ENCODE peak calls at places on chromosomes 11 and 22, in four cellular contexts. One of them, this sample, is unnamed.

GRCh38 chr11:118415739-118416068 is 14.3 kb downstream of the ATP5MG start:
- DNase-seq in activated T-cell treated with anti-CD3 and anti-CD28 coated beads for 1 hour: no peak
- DNase-seq in MCF 10A: peak
- DNase-seq in psoas muscle: no peak
- DNase-seq in this sample: peak

GRCh38 chr11:61574611-61575010 is 6.3 kb downstream of the SYT7 start:
- DNase-seq in activated T-cell treated with anti-CD3 and anti-CD28 coated beads for 1 hour: no peak
- DNase-seq in MCF 10A: no peak
- DNase-seq in psoas muscle: no peak
- DNase-seq in this sample: no peak

GRCh38 chr11:16013649-16014275 is 342.6 kb downstream of the SOX6 start:
- DNase-seq in activated T-cell treated with anti-CD3 and anti-CD28 coated beads for 1 hour: no peak
- DNase-seq in MCF 10A: no peak
- DNase-seq in psoas muscle: no peak
- DNase-seq in this sample: no peak

GRCh38 chr11:125293596-125293995 is 129.0 kb downstream of the PKNOX2 start:
- DNase-seq in activated T-cell treated with anti-CD3 and anti-CD28 coated beads for 1 hour: no peak
- DNase-seq in MCF 10A: no peak
- DNase-seq in psoas muscle: no peak
- DNase-seq in this sample: no peak

GRCh38 chr22:42207918-42208317 is 62.5 kb downstream of the TCF20 start:
- DNase-seq in activated T-cell treated with anti-CD3 and anti-CD28 coated beads for 1 hour: no peak
- DNase-seq in MCF 10A: no peak
- DNase-seq in psoas muscle: no peak
- DNase-seq in this sample: no peak

GRCh38 chr11:12787847-12788246 is 113.6 kb downstream of the TEAD1 start:
- DNase-seq in activated T-cell treated with anti-CD3 and anti-CD28 coated beads for 1 hour: no peak
- DNase-seq in MCF 10A: peak
- DNase-seq in psoas muscle: no peak
- DNase-seq in this sample: peak

GRCh38 chr22:20530368-20531153 is 23.2 kb downstream of the MED15 start:
- DNase-seq in activated T-cell treated with anti-CD3 and anti-CD28 coated beads for 1 hour: no peak
- DNase-seq in MCF 10A: peak
- DNase-seq in psoas muscle: peak
- DNase-seq in this sample: peak

GRCh38 chr11:2551131-2551530 is 106.3 kb downstream of the KCNQ1 start:
- DNase-seq in activated T-cell treated with anti-CD3 and anti-CD28 coated beads for 1 hour: no peak
- DNase-seq in MCF 10A: no peak
- DNase-seq in psoas muscle: peak
- DNase-seq in this sample: no peak

GRCh38 chr11:5807580-5807979 is 1.1 kb upstream of the OR52N2 start:
- DNase-seq in activated T-cell treated with anti-CD3 and anti-CD28 coated beads for 1 hour: no peak
- DNase-seq in MCF 10A: no peak
- DNase-seq in psoas muscle: no peak
- DNase-seq in this sample: no peak

GRCh38 chr11:78549624-78550409 is 24.8 kb downstream of the NARS2 start:
- DNase-seq in activated T-cell treated with anti-CD3 and anti-CD28 coated beads for 1 hour: no peak
- DNase-seq in MCF 10A: no peak
- DNase-seq in psoas muscle: no peak
- DNase-seq in this sample: no peak

GRCh38 chr22:44404341-44405020 is 91.7 kb upstream of the SHISAL1 start:
- DNase-seq in activated T-cell treated with anti-CD3 and anti-CD28 coated beads for 1 hour: no peak
- DNase-seq in MCF 10A: no peak
- DNase-seq in psoas muscle: no peak
- DNase-seq in this sample: no peak

GRCh38 chr11:125918140-125918840 is 14.0 kb downstream of the DDX25 start:
- DNase-seq in activated T-cell treated with anti-CD3 and anti-CD28 coated beads for 1 hour: no peak
- DNase-seq in MCF 10A: no peak
- DNase-seq in psoas muscle: no peak
- DNase-seq in this sample: no peak

GRCh38 chr22:30212363-30212995 is 34.1 kb downstream of the LIF start:
- DNase-seq in activated T-cell treated with anti-CD3 and anti-CD28 coated beads for 1 hour: no peak
- DNase-seq in MCF 10A: peak
- DNase-seq in psoas muscle: peak
- DNase-seq in this sample: peak

GRCh38 chr11:76152086-76152658 is 54.1 kb downstream of the WNT11 start:
- DNase-seq in activated T-cell treated with anti-CD3 and anti-CD28 coated beads for 1 hour: peak
- DNase-seq in MCF 10A: peak
- DNase-seq in psoas muscle: peak
- DNase-seq in this sample: peak

GRCh38 chr22:22488736-22489135 is 19.8 kb downstream of the ZNF280B start:
- DNase-seq in activated T-cell treated with anti-CD3 and anti-CD28 coated beads for 1 hour: no peak
- DNase-seq in MCF 10A: no peak
- DNase-seq in psoas muscle: no peak
- DNase-seq in this sample: no peak

GRCh38 chr11:11987503-11988022 is 20.9 kb downstream of the DKK3 start:
- DNase-seq in activated T-cell treated with anti-CD3 and anti-CD28 coated beads for 1 hour: no peak
- DNase-seq in MCF 10A: peak
- DNase-seq in psoas muscle: no peak
- DNase-seq in this sample: peak

GRCh38 chr11:126567419-126567818 is 211.9 kb downstream of the ST3GAL4 start:
- DNase-seq in activated T-cell treated with anti-CD3 and anti-CD28 coated beads for 1 hour: no peak
- DNase-seq in MCF 10A: no peak
- DNase-seq in psoas muscle: no peak
- DNase-seq in this sample: no peak

GRCh38 chr11:2466869-2467694 is 22.3 kb downstream of the KCNQ1 start:
- DNase-seq in activated T-cell treated with anti-CD3 and anti-CD28 coated beads for 1 hour: peak
- DNase-seq in MCF 10A: no peak
- DNase-seq in psoas muscle: no peak
- DNase-seq in this sample: no peak

GRCh38 chr11:132490976-132491375 is 1041.3 kb downstream of the OPCML start:
- DNase-seq in activated T-cell treated with anti-CD3 and anti-CD28 coated beads for 1 hour: no peak
- DNase-seq in MCF 10A: no peak
- DNase-seq in psoas muscle: no peak
- DNase-seq in this sample: no peak

GRCh38 chr11:119509969-119510401 is 87.0 kb upstream of the THY1 start:
- DNase-seq in activated T-cell treated with anti-CD3 and anti-CD28 coated beads for 1 hour: no peak
- DNase-seq in MCF 10A: peak
- DNase-seq in psoas muscle: peak
- DNase-seq in this sample: peak

This sample was measured in PC-3.